ENCODE peak calls at places on chromosomes 16 and 17, in eight cellular contexts. J is stimulated activated CD8-positive, alpha-beta memory T cell treated with anti-CD3 and anti-CD28 coated beads, Interleukin-4, amount 100 ng/mL, for 24 hours; B is activated CD4-positive, alpha-beta T cell treated with anti-CD3 and anti-CD28 coated beads for 48 hours; E is T-cell; S is NCI-H524; O is psoas muscle; H is RCC 7860; C is endodermal cell. L is an unnamed sample.
A peak's percentile ranks its signal among the peaks of the same experiment; 100 is the strongest.

GRCh38 chr17:752620-753219 is 656 bp upstream of the GEMIN4 start:
- DNase-seq in J (peak; percentile 16), C (peak; percentile 89), S (peak; percentile 36), B (no peak), H (no peak), O (peak; percentile 79), E (peak; percentile 25), L (peak; percentile 61)

GRCh38 chr17:50184611-50185398 is 16.6 kb downstream of the COL1A1 start:
- DNase-seq in J (no peak), S (no peak), O (peak; percentile 66), H (no peak), B (no peak), C (no peak), E (no peak), L (no peak)

GRCh38 chr16:21083729-21084268 is 66.8 kb downstream of the DNAH3 start:
- DNase-seq in C (peak; percentile 93), H (peak; percentile 11), E (peak; percentile 37), B (peak; percentile 61), S (peak; percentile 56), J (peak; percentile 18), O (peak; percentile 64), L (peak; percentile 52)

GRCh38 chr17:74235040-74235581 is 21.7 kb downstream of the TTYH2 start:
- DNase-seq in C (no peak), J (no peak), B (no peak), S (no peak), E (no peak), O (no peak), H (no peak), L (peak; percentile 13)

GRCh38 chr16:3413730-3414379 is 12.8 kb downstream of the ZNF174 start:
- DNase-seq in O (no peak), B (no peak), J (no peak), E (no peak), C (peak; percentile 58), H (no peak), S (no peak), L (no peak)

GRCh38 chr17:74272731-74273201 is 1.3 kb upstream of the DNAI2 start:
- DNase-seq in O (no peak), E (no peak), S (no peak), C (no peak), H (no peak), J (no peak), B (no peak), L (no peak)

GRCh38 chr17:32849879-32850278 is 27.0 kb downstream of the MYO1D start:
- DNase-seq in H (no peak), O (no peak), S (no peak), E (no peak), J (no peak), B (no peak), C (no peak), L (no peak)

GRCh38 chr16:14050297-14051027 is 20.7 kb upstream of the MRTFB start:
- DNase-seq in H (peak; percentile 84), S (no peak), C (peak; percentile 95), J (no peak), B (no peak), E (no peak), O (no peak), L (no peak)

GRCh38 chr17:54948380-54948779 is 20.1 kb downstream of the COX11 start:
- DNase-seq in J (no peak), C (no peak), O (no peak), B (peak; percentile 5), H (peak; percentile 99), E (no peak), S (no peak), L (peak; percentile 7)

GRCh38 chr16:88747588-88748301 is 37.3 kb downstream of the PIEZO1 start:
- DNase-seq in S (peak; percentile 40), H (peak; percentile 16), J (peak; percentile 23), E (no peak), O (no peak), C (peak; percentile 90), B (peak; percentile 63), L (peak; percentile 75)

GRCh38 chr17:70195091-70195490 is 25.8 kb downstream of the KCNJ2 start:
- DNase-seq in O (no peak), H (no peak), J (no peak), S (no peak), E (no peak), B (no peak), C (no peak), L (no peak)

L was measured in GM12865.